ENCODE peak calls at places on chromosome 21, in four cellular contexts. A is A549, Z is fibroblast of lung, G is tibial artery. L is an unnamed sample.

GRCh38 chr21:18772876-18773275 is 369.3 kb upstream of the TMPRSS15 start:
- DNase-seq in A (no peak), Z (no peak), G (no peak), L (no peak)

GRCh38 chr21:28221984-28222383 is 770.7 kb downstream of the LTN1 start:
- DNase-seq in A (no peak), Z (no peak), G (no peak), L (no peak)

GRCh38 chr21:19031956-19032355 is 628.4 kb upstream of the TMPRSS15 start:
- DNase-seq in A (no peak), Z (no peak), G (no peak), L (no peak)

GRCh38 chr21:32083175-32083574 is 195.7 kb downstream of the MIS18A start:
- DNase-seq in A (no peak), Z (peak; percentile 4), G (no peak), L (no peak)

GRCh38 chr21:39671986-39672385 is 59.2 kb downstream of the B3GALT5 start:
- DNase-seq in A (no peak), Z (no peak), G (no peak), L (no peak)

GRCh38 chr21:30194701-30195299 is 21.1 kb downstream of the CLDN8 start:
- DNase-seq in A (peak; percentile 20), Z (peak; percentile 15), G (no peak), L (peak; percentile 29)

GRCh38 chr21:29704719-29705118 is 235.1 kb downstream of the GRIK1 start:
- DNase-seq in A (no peak), Z (peak; percentile 32), G (no peak), L (no peak)

GRCh38 chr21:26977741-26978140 is 10.9 kb upstream of the ADAMTS5 start:
- DNase-seq in A (no peak), Z (no peak), G (no peak), L (no peak)

GRCh38 chr21:37687001-37687400 is 229.3 kb downstream of the KCNJ6 start:
- DNase-seq in A (no peak), Z (no peak), G (no peak), L (no peak)

GRCh38 chr21:26199471-26199870 is 28.9 kb upstream of the APP start:
- DNase-seq in A (no peak), Z (peak; percentile 39), G (no peak), L (no peak)

GRCh38 chr21:36914244-36915013 is 52.0 kb downstream of the HLCS start:
- DNase-seq in A (no peak), Z (no peak), G (no peak), L (no peak)

GRCh38 chr21:22855581-22855980 is 1857.4 kb downstream of the NCAM2 start:
- DNase-seq in A (no peak), Z (no peak), G (no peak), L (no peak)

GRCh38 chr21:39180429-39181019 is 2.7 kb downstream of the PSMG1 start:
- DNase-seq in A (peak; percentile 9), Z (no peak), G (no peak), L (no peak)

GRCh38 chr21:38897532-38898421 is 92.0 kb downstream of the ETS2 start:
- DNase-seq in A (no peak), Z (no peak), G (no peak), L (no peak)

GRCh38 chr21:16751705-16752104 is 761.1 kb upstream of the CXADR start:
- DNase-seq in A (no peak), Z (no peak), G (no peak), L (no peak)

GRCh38 chr21:15794277-15794912 is 64.6 kb downstream of the USP25 start:
- DNase-seq in A (no peak), Z (no peak), G (no peak), L (no peak)

GRCh38 chr21:36695671-36696389 is 3.1 kb upstream of the SIM2 start:
- DNase-seq in A (no peak), Z (no peak), G (no peak), L (no peak)

GRCh38 chr21:26432410-26432809 is 140.7 kb downstream of the CYYR1 start:
- DNase-seq in A (no peak), Z (no peak), G (no peak), L (no peak)

GRCh38 chr21:38843379-38843778 is 37.6 kb downstream of the ETS2 start:
- DNase-seq in A (no peak), Z (no peak), G (no peak), L (no peak)

GRCh38 chr21:14691924-14692323 is 145.8 kb upstream of the SAMSN1 start:
- DNase-seq in A (no peak), Z (no peak), G (no peak), L (no peak)

GRCh38 chr21:14690886-14691285 is 144.8 kb upstream of the SAMSN1 start:
- DNase-seq in A (no peak), Z (no peak), G (no peak), L (no peak)

GRCh38 chr21:32388306-32388705 is 4.5 kb downstream of the URB1 start:
- DNase-seq in A (no peak), Z (no peak), G (no peak), L (no peak)

GRCh38 chr21:26087223-26087918 is 83.2 kb downstream of the APP start:
- DNase-seq in A (no peak), Z (no peak), G (no peak), L (no peak)

GRCh38 chr21:25313891-25314646 is 293.2 kb downstream of the MRPL39 start:
- DNase-seq in A (no peak), Z (peak; percentile 70), G (no peak), L (no peak)

GRCh38 chr21:17231771-17232170 is 281.1 kb upstream of the CXADR start:
- DNase-seq in A (no peak), Z (no peak), G (no peak), L (no peak)

GRCh38 chr21:24955275-24955961 is 651.9 kb downstream of the MRPL39 start:
- DNase-seq in A (no peak), Z (no peak), G (no peak), L (no peak)

GRCh38 chr21:30257773-30258172 is 25.0 kb downstream of the KRTAP24-1 start:
- DNase-seq in A (peak; percentile 12), Z (peak; percentile 9), G (no peak), L (peak; percentile 45)

GRCh38 chr21:22791986-22792560 is 1793.9 kb downstream of the NCAM2 start:
- DNase-seq in A (peak; percentile 32), Z (peak; percentile 65), G (no peak), L (peak; percentile 43)

GRCh38 chr21:14543983-14544382 is 2.1 kb downstream of the SAMSN1 start:
- DNase-seq in A (no peak), Z (no peak), G (no peak), L (no peak)

GRCh38 chr21:39114871-39115658 is 68.2 kb downstream of the PSMG1 start:
- DNase-seq in A (no peak), Z (peak; percentile 62), G (peak; percentile 62), L (no peak)

GRCh38 chr21:17976139-17976538 is 157.0 kb upstream of the C21orf91 start:
- DNase-seq in A (no peak), Z (no peak), G (no peak), L (no peak)

GRCh38 chr21:29091032-29091431 is 17.6 kb upstream of the CCT8 start:
- DNase-seq in A (no peak), Z (peak; percentile 76), G (no peak), L (no peak)

GRCh38 chr21:38955495-38955894 is 149.8 kb downstream of the ETS2 start:
- DNase-seq in A (no peak), Z (peak; percentile 61), G (no peak), L (peak; percentile 92)

DNA sequence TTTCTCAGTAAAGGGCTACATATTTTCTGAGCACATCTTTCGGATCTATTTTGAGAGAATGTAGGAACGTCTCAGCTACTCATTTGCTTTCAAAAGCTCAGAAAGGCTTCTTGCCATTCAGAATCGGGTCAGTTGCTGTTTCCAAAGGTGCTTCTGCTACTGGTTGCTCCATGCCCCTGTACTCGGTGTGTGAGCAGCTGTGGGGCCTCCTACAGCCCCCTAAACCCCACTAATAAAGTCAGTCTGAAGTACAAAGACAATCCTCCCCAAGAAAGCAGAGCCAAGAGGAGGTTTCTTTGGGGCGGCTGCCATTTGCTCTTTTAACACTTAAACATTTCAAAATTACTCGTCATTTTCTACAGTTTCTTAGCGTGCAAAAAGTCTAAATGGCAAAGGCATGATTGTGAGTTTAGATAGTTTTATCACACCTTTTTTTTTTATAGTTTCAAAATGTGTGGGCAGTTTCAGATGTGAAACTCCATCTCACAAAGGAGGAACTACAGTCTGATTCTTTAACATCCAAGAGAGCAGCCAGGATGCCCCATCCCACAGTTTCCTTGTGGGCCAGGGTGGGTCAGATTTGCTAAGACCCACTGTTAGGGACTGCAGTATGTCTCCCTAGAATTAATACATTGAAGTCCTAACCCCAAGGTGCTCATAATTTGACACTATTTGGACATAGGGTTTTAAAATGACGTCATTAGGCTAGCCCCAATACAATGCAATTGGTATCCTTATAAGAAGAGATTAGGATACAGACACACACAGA is 4.1 kb downstream of the RUNX1 start:
- DNase-seq in A (no peak), Z (no peak), G (no peak), L (no peak)
- H3K4me1 ChIP-seq in A (peaks cover 22% of the 10 kb centered on the region), Z (peaks cover 10% of the 10 kb centered on the region), G (peaks cover 35% of the 10 kb centered on the region), L (peaks cover 4% of the 10 kb centered on the region)

GRCh38 chr21:43603641-43604504 is 55.4 kb downstream of the HSF2BP start:
- DNase-seq in A (peak; percentile 44), Z (peak; percentile 41), G (no peak), L (no peak)
- H3K4me1 ChIP-seq in A (peaks cover 61% of the 10 kb centered on the region), Z (peaks cover 23% of the 10 kb centered on the region), G (no peaks in the 10 kb centered on the region), L (no peaks in the 10 kb centered on the region)

GRCh38 chr21:41600116-41600515 is 92.2 kb upstream of the TMPRSS2 start:
- DNase-seq in A (no peak), Z (no peak), G (peak; percentile 28), L (no peak)
- H3K4me1 ChIP-seq in A (no peaks in the 10 kb centered on the region), Z (no peaks in the 10 kb centered on the region), G (peaks cover 6% of the 10 kb centered on the region), L (no peaks in the 10 kb centered on the region)

GRCh38 chr21:23952269-23952668 is 1655.0 kb downstream of the MRPL39 start:
- DNase-seq in A (no peak), Z (no peak), G (no peak), L (no peak)

GRCh38 chr21:23955130-23955873 is 1652.0 kb downstream of the MRPL39 start:
- DNase-seq in A (no peak), Z (no peak), G (no peak), L (no peak)

GRCh38 chr21:23950344-23950743 is 1656.9 kb downstream of the MRPL39 start:
- DNase-seq in A (no peak), Z (no peak), G (no peak), L (no peak)

GRCh38 chr21:23949493-23949892 is 1657.8 kb downstream of the MRPL39 start:
- DNase-seq in A (no peak), Z (no peak), G (no peak), L (no peak)

DNA sequence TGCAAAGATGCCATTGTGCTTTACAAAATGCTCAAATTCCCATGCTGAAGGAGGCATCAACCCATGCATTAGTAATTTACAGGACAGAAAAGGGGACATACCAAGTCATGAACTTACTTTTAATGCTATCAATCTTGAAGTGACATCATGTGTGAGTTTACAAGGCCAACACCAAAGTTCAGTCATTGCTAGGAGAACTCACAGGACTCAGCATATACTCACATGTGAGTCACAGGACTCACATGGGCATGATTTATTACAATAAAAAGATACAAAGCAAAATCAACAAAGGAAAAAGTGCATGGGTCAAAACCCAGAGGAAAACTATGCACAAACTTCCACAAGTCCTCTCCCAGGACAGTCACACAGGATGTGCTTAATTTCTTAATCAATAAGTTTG is 1656.0 kb downstream of the MRPL39 start:
- DNase-seq in A (no peak), Z (peak; percentile 53), G (no peak), L (no peak)
- H3K4me1 ChIP-seq in A (no peaks in the 10 kb centered on the region), Z (no peaks in the 10 kb centered on the region), G (no peaks in the 10 kb centered on the region), L (no peaks in the 10 kb centered on the region)

DNA sequence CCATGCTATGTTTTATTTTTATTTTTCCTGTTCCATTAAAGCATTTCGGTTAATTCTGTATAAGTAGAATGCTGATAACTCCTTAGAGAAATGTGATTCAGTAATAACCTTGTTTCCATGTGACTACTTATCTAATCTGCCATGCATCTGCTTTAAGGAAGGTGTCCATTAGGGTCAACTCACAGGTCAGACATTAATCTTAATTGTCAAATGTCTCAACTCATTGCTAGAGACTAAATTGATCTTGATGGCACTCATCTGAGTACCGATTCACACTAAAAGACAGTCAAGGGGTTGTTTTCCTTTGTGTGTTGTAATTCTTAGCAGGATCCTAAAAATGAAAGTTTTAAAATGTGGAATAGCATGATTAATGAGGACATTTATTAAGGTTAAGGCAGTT is 41.8 kb downstream of the ITSN1 start:
- DNase-seq in A (no peak), Z (no peak), G (no peak), L (no peak)
- H3K4me1 ChIP-seq in A (peaks cover 55% of the 10 kb centered on the region), Z (peaks cover 20% of the 10 kb centered on the region), G (peaks cover 67% of the 10 kb centered on the region), L (peaks cover 7% of the 10 kb centered on the region)

L was measured in small intestine.